ENCODE peak calls at places on chromosomes 11 and 22, in five cellular contexts. S is memory B cell, I is nucleus accumbens, F is A549, V is dermis blood vessel endothelial cell. J is an unnamed sample.

GRCh38 chr11:62974848-62975522 is 9.8 kb downstream of the SLC22A6 start:
- DNase-seq in S (no peak), I (no peak), F (peak), V (peak), J (no peak)

GRCh38 chr22:45831394-45831793 is 145.6 kb downstream of the WNT7B start:
- DNase-seq in S (no peak), I (no peak), F (peak), V (peak), J (no peak)

GRCh38 chr22:28783786-28784671 is 11.5 kb downstream of the CCDC117 start:
- DNase-seq in S (no peak), I (no peak), F (peak), V (no peak), J (no peak)

GRCh38 chr22:27594474-27595134 is 207.0 kb downstream of the MN1 start:
- DNase-seq in S (no peak), I (no peak), F (no peak), V (no peak), J (no peak)

GRCh38 chr11:110472858-110473257 is 43.1 kb downstream of the FDX1 start:
- DNase-seq in S (no peak), I (no peak), F (no peak), V (peak), J (no peak)

GRCh38 chr11:1006762-1007161 is 29.8 kb downstream of the MUC6 start:
- DNase-seq in S (no peak), I (peak), F (no peak), V (no peak), J (no peak)

GRCh38 chr11:26201411-26201810 is 130.5 kb upstream of the ANO3 start:
- DNase-seq in S (no peak), I (no peak), F (peak), V (no peak), J (no peak)

GRCh38 chr11:68546555-68546954 is 86.0 kb downstream of the PPP6R3 start:
- DNase-seq in S (no peak), I (no peak), F (peak), V (peak), J (no peak)

GRCh38 chr11:134589155-134589554 is 177.1 kb upstream of the B3GAT1 start:
- DNase-seq in S (no peak), I (no peak), F (no peak), V (no peak), J (no peak)

GRCh38 chr11:120564573-120565301 is 53.2 kb downstream of the GRIK4 start:
- DNase-seq in S (peak), I (peak), F (no peak), V (peak), J (peak)

GRCh38 chr22:48554893-48555552 is 1272.7 kb downstream of the BRD1 start:
- DNase-seq in S (no peak), I (no peak), F (no peak), V (no peak), J (no peak)

GRCh38 chr11:16881074-16881709 is 133.0 kb downstream of the PLEKHA7 start:
- DNase-seq in S (no peak), I (no peak), F (no peak), V (peak), J (no peak)

GRCh38 chr22:49525366-49525765 is 302.3 kb downstream of the BRD1 start:
- DNase-seq in S (no peak), I (no peak), F (no peak), V (no peak), J (no peak)

GRCh38 chr11:94910779-94911178 is 62.6 kb downstream of the CWC15 start:
- DNase-seq in S (no peak), I (no peak), F (no peak), V (no peak), J (no peak)

J was measured in activated B cell treated with CpG ODN at 0.5 μM for 24 hours.